ENCODE peak calls at places on chromosome 12, in four cellular contexts. U, F, P and L are unnamed samples. For H3K36me3 and H3K4me1, the result is how much of the 10 kb centered on the place peaks cover.

GRCh38 chr12:4293299-4293941 is 19.9 kb downstream of the CCND2 start:
- DNase-seq in U (no peak), F (peak), P (no peak), L (no peak)

GRCh38 chr12:128617304-128617833 is 206.4 kb downstream of the SLC15A4 start:
- DNase-seq in U (no peak), F (no peak), P (no peak), L (no peak)

GRCh38 chr12:13534645-13535398 is 338.3 kb downstream of the EMP1 start:
- DNase-seq in U (peak), F (peak), P (peak), L (peak)

GRCh38 chr12:124867389-124867930 is 3.8 kb upstream of the SCARB1 start:
- DNase-seq in U (no peak), F (no peak), P (peak), L (peak)

GRCh38 chr12:117145597-117146154 is 44.6 kb downstream of the FBXO21 start:
- DNase-seq in U (no peak), F (no peak), P (no peak), L (no peak)

GRCh38 chr12:32159925-32160324 is 53.3 kb downstream of the BICD1 start:
- DNase-seq in U (no peak), F (no peak), P (no peak), L (no peak)

GRCh38 chr12:12081836-12082497 is 11.2 kb downstream of the BCL2L14 start:
- DNase-seq in U (no peak), F (no peak), P (peak), L (peak)

GRCh38 chr12:118694128-118694775 is 287.1 kb upstream of the SRRM4 start:
- DNase-seq in U (no peak), F (no peak), P (no peak), L (no peak)

GRCh38 chr12:99259040-99259934 is 388.3 kb upstream of the GARIN6 start:
- DNase-seq in U (no peak), F (no peak), P (no peak), L (no peak)

GRCh38 chr12:62317017-62317416 is 56.8 kb downstream of the USP15 start:
- DNase-seq in U (no peak), F (no peak), P (no peak), L (no peak)

GRCh38 chr12:27970981-27971489 is 1.5 kb downstream of the PTHLH start:
- DNase-seq in U (no peak), F (no peak), P (peak), L (no peak)

GRCh38 chr12:3280967-3281366 is 203.8 kb downstream of the TSPAN9 start:
- DNase-seq in U (no peak), F (no peak), P (no peak), L (no peak)

GRCh38 chr12:90618606-90619005 is 336.4 kb downstream of the CCER1 start:
- DNase-seq in U (no peak), F (no peak), P (no peak), L (no peak)

GRCh38 chr12:67111182-67111581 is 158.0 kb upstream of the CAND1 start:
- DNase-seq in U (no peak), F (no peak), P (no peak), L (peak)

GRCh38 chr12:89610366-89610765 is 84.5 kb upstream of the POC1B start:
- DNase-seq in U (no peak), F (no peak), P (no peak), L (no peak)
- H3K36me3 ChIP-seq in U (under half), F (under half), P (under half), L (under half)

DNA sequence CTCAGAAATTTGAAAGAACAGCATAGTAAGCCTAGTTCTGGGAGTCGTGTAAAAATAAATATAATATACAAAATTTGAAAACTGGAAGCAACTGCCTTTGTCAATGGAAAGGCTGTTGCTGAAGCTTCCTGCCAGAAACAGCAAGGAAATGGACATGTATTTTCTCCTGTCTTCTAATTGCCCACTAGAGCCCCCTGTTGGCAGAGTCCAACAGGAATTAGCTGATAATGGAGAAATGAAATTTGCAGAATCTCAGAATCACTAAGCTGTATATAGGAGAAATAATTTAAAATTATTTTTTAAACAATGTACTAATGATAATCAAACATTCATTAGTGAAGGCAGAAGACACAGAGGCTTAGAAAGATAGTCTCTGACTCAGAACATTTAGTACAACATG is 414.8 kb downstream of the SLC6A15 start:
- DNase-seq in U (no peak), F (no peak), P (peak), L (no peak)
- H3K4me3 ChIP-seq in U (no peak), F (no peak), P (no peak), L (no peak)

DNA sequence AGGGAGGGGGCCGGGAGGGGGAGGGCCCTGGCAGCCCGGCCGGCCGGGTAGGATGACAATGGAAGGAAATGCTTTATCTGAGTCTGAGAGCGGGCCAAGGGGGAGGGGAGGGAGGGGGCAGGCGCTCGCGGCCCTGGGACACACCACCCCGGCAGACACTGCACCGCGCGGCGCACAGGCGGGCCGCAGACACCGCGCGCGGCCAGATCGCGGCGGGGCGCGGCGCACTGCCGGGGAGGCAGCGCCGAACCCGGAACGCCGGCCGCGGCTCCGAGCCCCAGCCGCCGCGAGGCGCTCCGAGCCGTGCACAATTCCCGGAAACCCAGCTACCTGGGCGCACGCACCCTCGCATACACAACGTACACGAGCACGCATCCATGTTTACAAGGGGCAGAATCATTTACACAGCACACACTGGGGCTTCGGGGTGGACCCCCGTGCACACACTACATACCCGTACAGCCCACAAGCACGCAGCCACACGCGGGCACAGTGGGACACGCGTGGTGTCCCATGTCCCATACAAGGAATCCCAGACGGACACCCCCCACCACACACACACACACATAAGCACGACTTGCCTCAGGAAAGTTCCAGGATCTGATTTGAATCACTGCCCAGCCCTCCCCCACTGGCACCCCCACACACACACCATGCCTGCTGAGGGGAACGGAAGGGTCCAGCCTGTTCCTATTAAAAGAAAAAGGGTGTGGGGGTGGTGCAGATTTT is at the start of gene HDAC7:
- DNase-seq in U (peak), F (peak), P (peak), L (peak)
- H3K4me1 ChIP-seq in U (half or more), F (half or more), P (under half), L (under half)

GRCh38 chr12:104312654-104313053 is 9.1 kb downstream of the EID3 start:
- DNase-seq in U (no peak), F (no peak), P (no peak), L (no peak)
- H3K36me3 ChIP-seq in U (under half), F (half or more), P (under half), L (under half)

DNA sequence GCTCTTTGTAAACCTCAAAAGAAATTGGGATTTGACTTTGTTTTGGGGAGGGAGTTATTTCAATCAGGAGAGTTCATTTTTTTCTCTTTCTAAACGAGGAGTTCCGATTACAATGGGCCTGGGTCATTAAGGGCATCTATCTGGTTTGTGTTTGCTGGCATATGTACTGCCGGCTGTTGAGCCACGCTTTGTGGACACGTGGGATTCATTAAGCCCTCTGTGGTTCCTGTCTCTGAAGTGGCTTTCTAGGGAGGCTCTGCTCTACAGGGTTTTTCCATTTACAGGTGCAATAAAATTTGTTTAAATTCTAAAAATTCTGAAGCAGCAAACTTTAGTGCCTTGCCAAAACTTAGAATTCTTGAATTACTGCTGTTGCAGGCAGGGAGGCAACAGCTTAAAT is 57.9 kb downstream of the GNS start:
- DNase-seq in U (no peak), F (no peak), P (no peak), L (no peak)
- H3K4me3 ChIP-seq in U (no peak), F (no peak), P (no peak), L (no peak)

GRCh38 chr12:47715393-47715876 is 9.6 kb upstream of the RPAP3 start:
- DNase-seq in U (peak), F (no peak), P (peak), L (peak)

GRCh38 chr12:47718531-47718930 is 6.8 kb downstream of the ENDOU start:
- DNase-seq in U (no peak), F (no peak), P (no peak), L (no peak)

GRCh38 chr12:47715877-47716548 is 9.3 kb downstream of the ENDOU start:
- DNase-seq in U (no peak), F (no peak), P (no peak), L (no peak)

GRCh38 chr12:47717443-47718193 is 7.7 kb downstream of the ENDOU start:
- DNase-seq in U (peak), F (peak), P (peak), L (peak)

GRCh38 chr12:47717046-47717442 is 8.2 kb downstream of the ENDOU start:
- DNase-seq in U (no peak), F (no peak), P (no peak), L (no peak)
- H3K4me1 ChIP-seq in U (under half), F (under half), P (under half), L (under half)

GRCh38 chr12:121227294-121227693 is 17.4 kb downstream of the P2RX4 start:
- DNase-seq in U (no peak), F (no peak), P (peak), L (peak)

GRCh38 chr12:121224591-121224990 is 14.7 kb downstream of the P2RX4 start:
- DNase-seq in U (no peak), F (no peak), P (no peak), L (peak)

GRCh38 chr12:121223947-121224285 is 14.0 kb downstream of the P2RX4 start:
- DNase-seq in U (no peak), F (no peak), P (no peak), L (no peak)

GRCh38 chr12:121228919-121229650 is 19.2 kb downstream of the P2RX4 start:
- DNase-seq in U (no peak), F (no peak), P (no peak), L (peak)

GRCh38 chr12:121226399-121226798 is 16.5 kb downstream of the P2RX4 start:
- DNase-seq in U (no peak), F (no peak), P (no peak), L (no peak)
- H3K36me3 ChIP-seq in U (under half), F (under half), P (under half), L (under half)